ENCODE peak calls at places on chromosomes 7 and 10, in five cellular contexts. One of them, this sample, is unnamed.

GRCh38 chr7:85162743-85163142 is 24.1 kb downstream of the SEMA3D start:
- DNase-seq in choroid plexus epithelial cell: peak; percentile 23
- DNase-seq in left ventricle myocardium inferior: no peak
- DNase-seq in fibroblast of the aortic adventitia: peak; percentile 52
- DNase-seq in suprapubic skin: no peak
- DNase-seq in this sample: no peak

GRCh38 chr7:69743436-69743835 is 145.2 kb downstream of the AUTS2 start:
- DNase-seq in fibroblast of the aortic adventitia: no peak
- DNase-seq in left ventricle myocardium inferior: no peak
- DNase-seq in choroid plexus epithelial cell: no peak
- DNase-seq in suprapubic skin: no peak
- DNase-seq in this sample: no peak

GRCh38 chr10:99711129-99711719 is 20.7 kb downstream of the COX15 start:
- DNase-seq in fibroblast of the aortic adventitia: peak; percentile 87
- DNase-seq in choroid plexus epithelial cell: peak; percentile 81
- DNase-seq in left ventricle myocardium inferior: no peak
- DNase-seq in suprapubic skin: no peak
- DNase-seq in this sample: peak; percentile 64

GRCh38 chr10:88114368-88114767 is 250.9 kb downstream of the PTEN start:
- DNase-seq in fibroblast of the aortic adventitia: no peak
- DNase-seq in left ventricle myocardium inferior: peak; percentile 24
- DNase-seq in suprapubic skin: no peak
- DNase-seq in choroid plexus epithelial cell: peak; percentile 69
- DNase-seq in this sample: peak; percentile 39

GRCh38 chr7:104482362-104483042 is 154.1 kb downstream of the LHFPL3 start:
- DNase-seq in left ventricle myocardium inferior: no peak
- DNase-seq in fibroblast of the aortic adventitia: no peak
- DNase-seq in choroid plexus epithelial cell: no peak
- DNase-seq in suprapubic skin: no peak
- DNase-seq in this sample: no peak

GRCh38 chr7:63925626-63926460 is 72.8 kb upstream of the ZNF722 start:
- DNase-seq in choroid plexus epithelial cell: peak; percentile 2
- DNase-seq in fibroblast of the aortic adventitia: no peak
- DNase-seq in left ventricle myocardium inferior: peak; percentile 93
- DNase-seq in suprapubic skin: peak; percentile 88
- DNase-seq in this sample: peak; percentile 60

GRCh38 chr10:132111121-132111731 is 45.5 kb downstream of the JAKMIP3 start:
- DNase-seq in suprapubic skin: peak; percentile 74
- DNase-seq in left ventricle myocardium inferior: peak; percentile 5
- DNase-seq in fibroblast of the aortic adventitia: no peak
- DNase-seq in choroid plexus epithelial cell: no peak
- DNase-seq in this sample: no peak

GRCh38 chr7:71752171-71752935 is 620.4 kb downstream of the GALNT17 start:
- DNase-seq in fibroblast of the aortic adventitia: no peak
- DNase-seq in left ventricle myocardium inferior: peak; percentile 40
- DNase-seq in suprapubic skin: no peak
- DNase-seq in choroid plexus epithelial cell: peak; percentile 10
- DNase-seq in this sample: no peak

GRCh38 chr10:113158183-113158582 is 208.1 kb downstream of the TCF7L2 start:
- DNase-seq in suprapubic skin: no peak
- DNase-seq in fibroblast of the aortic adventitia: no peak
- DNase-seq in choroid plexus epithelial cell: no peak
- DNase-seq in left ventricle myocardium inferior: no peak
- DNase-seq in this sample: no peak

GRCh38 chr7:32670105-32670504 is 174.8 kb downstream of the AVL9 start:
- DNase-seq in suprapubic skin: no peak
- DNase-seq in fibroblast of the aortic adventitia: peak; percentile 12
- DNase-seq in left ventricle myocardium inferior: no peak
- DNase-seq in choroid plexus epithelial cell: peak; percentile 54
- DNase-seq in this sample: peak; percentile 70

GRCh38 chr10:92494522-92494921 is 79.4 kb downstream of the IDE start:
- DNase-seq in fibroblast of the aortic adventitia: no peak
- DNase-seq in choroid plexus epithelial cell: no peak
- DNase-seq in suprapubic skin: no peak
- DNase-seq in left ventricle myocardium inferior: no peak
- DNase-seq in this sample: no peak

GRCh38 chr10:114307731-114308130 is 68.7 kb downstream of the VWA2 start:
- DNase-seq in fibroblast of the aortic adventitia: no peak
- DNase-seq in suprapubic skin: no peak
- DNase-seq in choroid plexus epithelial cell: no peak
- DNase-seq in left ventricle myocardium inferior: no peak
- DNase-seq in this sample: no peak

GRCh38 chr7:27175626-27176342 is 1.7 kb upstream of the HOXA10 start:
- DNase-seq in suprapubic skin: peak; percentile 82
- DNase-seq in fibroblast of the aortic adventitia: no peak
- DNase-seq in choroid plexus epithelial cell: no peak
- DNase-seq in left ventricle myocardium inferior: peak; percentile 2
- DNase-seq in this sample: no peak

GRCh38 chr7:118052330-118052729 is 131.6 kb upstream of the LSM8 start:
- DNase-seq in choroid plexus epithelial cell: no peak
- DNase-seq in fibroblast of the aortic adventitia: no peak
- DNase-seq in suprapubic skin: no peak
- DNase-seq in left ventricle myocardium inferior: no peak
- DNase-seq in this sample: no peak

GRCh38 chr10:128047991-128048826 is 78.0 kb downstream of the MKI67 start:
- DNase-seq in suprapubic skin: no peak
- DNase-seq in choroid plexus epithelial cell: peak; percentile 81
- DNase-seq in left ventricle myocardium inferior: no peak
- DNase-seq in fibroblast of the aortic adventitia: peak; percentile 19
- DNase-seq in this sample: peak; percentile 90

GRCh38 chr7:16916111-16916639 is 34.4 kb upstream of the AGR3 start:
- DNase-seq in fibroblast of the aortic adventitia: peak; percentile 67
- DNase-seq in choroid plexus epithelial cell: peak; percentile 96
- DNase-seq in left ventricle myocardium inferior: no peak
- DNase-seq in suprapubic skin: no peak
- DNase-seq in this sample: peak; percentile 90

GRCh38 chr7:28106316-28106957 is 74.2 kb downstream of the JAZF1 start:
- DNase-seq in suprapubic skin: no peak
- DNase-seq in choroid plexus epithelial cell: peak; percentile 89
- DNase-seq in fibroblast of the aortic adventitia: no peak
- DNase-seq in left ventricle myocardium inferior: peak; percentile 26
- DNase-seq in this sample: no peak

GRCh38 chr10:110088756-110089155 is 81.0 kb downstream of the ADD3 start:
- DNase-seq in fibroblast of the aortic adventitia: no peak
- DNase-seq in choroid plexus epithelial cell: no peak
- DNase-seq in suprapubic skin: no peak
- DNase-seq in left ventricle myocardium inferior: no peak
- DNase-seq in this sample: no peak

GRCh38 chr10:127293640-127294039 is 97.2 kb upstream of the INSYN2A start:
- DNase-seq in choroid plexus epithelial cell: no peak
- DNase-seq in left ventricle myocardium inferior: no peak
- DNase-seq in fibroblast of the aortic adventitia: no peak
- DNase-seq in suprapubic skin: no peak
- DNase-seq in this sample: no peak

GRCh38 chr7:86947956-86948355 is 111.5 kb downstream of the ELAPOR2 start:
- DNase-seq in choroid plexus epithelial cell: no peak
- DNase-seq in suprapubic skin: no peak
- DNase-seq in fibroblast of the aortic adventitia: peak; percentile 63
- DNase-seq in left ventricle myocardium inferior: no peak
- DNase-seq in this sample: no peak

GRCh38 chr7:745431-745980 is 18.4 kb upstream of the PRKAR1B start:
- DNase-seq in left ventricle myocardium inferior: no peak
- DNase-seq in fibroblast of the aortic adventitia: no peak
- DNase-seq in suprapubic skin: no peak
- DNase-seq in choroid plexus epithelial cell: no peak
- DNase-seq in this sample: no peak

GRCh38 chr10:115239761-115240160 is 146.6 kb downstream of the ATRNL1 start:
- DNase-seq in left ventricle myocardium inferior: no peak
- DNase-seq in choroid plexus epithelial cell: no peak
- DNase-seq in fibroblast of the aortic adventitia: no peak
- DNase-seq in suprapubic skin: no peak
- DNase-seq in this sample: no peak

GRCh38 chr7:106022193-106022821 is 59.2 kb downstream of the CDHR3 start:
- DNase-seq in choroid plexus epithelial cell: peak; percentile 18
- DNase-seq in fibroblast of the aortic adventitia: no peak
- DNase-seq in left ventricle myocardium inferior: no peak
- DNase-seq in suprapubic skin: no peak
- DNase-seq in this sample: no peak

GRCh38 chr10:67629461-67629971 is 66.5 kb downstream of the CTNNA3 start:
- DNase-seq in suprapubic skin: no peak
- DNase-seq in fibroblast of the aortic adventitia: peak; percentile 2
- DNase-seq in left ventricle myocardium inferior: no peak
- DNase-seq in choroid plexus epithelial cell: peak; percentile 26
- DNase-seq in this sample: no peak

GRCh38 chr7:140316165-140316661 is 82.1 kb downstream of the SLC37A3 start:
- DNase-seq in fibroblast of the aortic adventitia: peak; percentile 85
- DNase-seq in left ventricle myocardium inferior: peak; percentile 44
- DNase-seq in choroid plexus epithelial cell: peak; percentile 70
- DNase-seq in suprapubic skin: peak; percentile 88
- DNase-seq in this sample: peak; percentile 98

GRCh38 chr10:1390200-1390599 is 334.0 kb downstream of the WDR37 start:
- DNase-seq in left ventricle myocardium inferior: no peak
- DNase-seq in choroid plexus epithelial cell: no peak
- DNase-seq in suprapubic skin: no peak
- DNase-seq in fibroblast of the aortic adventitia: no peak
- DNase-seq in this sample: no peak

GRCh38 chr10:103262229-103262628 is 14.7 kb upstream of the INA start:
- DNase-seq in suprapubic skin: no peak
- DNase-seq in choroid plexus epithelial cell: no peak
- DNase-seq in left ventricle myocardium inferior: no peak
- DNase-seq in fibroblast of the aortic adventitia: no peak
- DNase-seq in this sample: peak; percentile 47

GRCh38 chr7:142681693-142682092 is 67.6 kb upstream of the PRSS1 start:
- DNase-seq in choroid plexus epithelial cell: no peak
- DNase-seq in suprapubic skin: no peak
- DNase-seq in fibroblast of the aortic adventitia: no peak
- DNase-seq in left ventricle myocardium inferior: no peak
- DNase-seq in this sample: no peak

GRCh38 chr7:81499262-81500116 is 270.4 kb downstream of the HGF start:
- DNase-seq in fibroblast of the aortic adventitia: peak; percentile 94
- DNase-seq in left ventricle myocardium inferior: no peak
- DNase-seq in choroid plexus epithelial cell: peak; percentile 93
- DNase-seq in suprapubic skin: no peak
- DNase-seq in this sample: peak; percentile 77

GRCh38 chr10:4151466-4151865 is 366.5 kb upstream of the KLF6 start:
- DNase-seq in choroid plexus epithelial cell: peak; percentile 19
- DNase-seq in left ventricle myocardium inferior: no peak
- DNase-seq in fibroblast of the aortic adventitia: no peak
- DNase-seq in suprapubic skin: no peak
- DNase-seq in this sample: no peak
- TF ChIP-seq CTCF in choroid plexus epithelial cell: peak; percentile 54
- TF ChIP-seq CTCF in left ventricle myocardium inferior: no peak
- TF ChIP-seq CTCF in fibroblast of the aortic adventitia: no peak
- TF ChIP-seq CTCF in suprapubic skin: no peak
- TF ChIP-seq CTCF in this sample: no peak

GRCh38 chr7:65434307-65434706 is 60.7 kb downstream of the ZNF92 start:
- DNase-seq in suprapubic skin: no peak
- DNase-seq in fibroblast of the aortic adventitia: no peak
- DNase-seq in choroid plexus epithelial cell: no peak
- DNase-seq in left ventricle myocardium inferior: no peak
- DNase-seq in this sample: no peak

GRCh38 chr7:65430344-65431186 is 56.9 kb downstream of the ZNF92 start:
- DNase-seq in left ventricle myocardium inferior: no peak
- DNase-seq in choroid plexus epithelial cell: no peak
- DNase-seq in fibroblast of the aortic adventitia: no peak
- DNase-seq in suprapubic skin: no peak
- DNase-seq in this sample: no peak

GRCh38 chr7:65429642-65430343 is 56.1 kb downstream of the ZNF92 start:
- DNase-seq in choroid plexus epithelial cell: no peak
- DNase-seq in left ventricle myocardium inferior: no peak
- DNase-seq in fibroblast of the aortic adventitia: no peak
- DNase-seq in suprapubic skin: no peak
- DNase-seq in this sample: no peak
- TF ChIP-seq CTCF in choroid plexus epithelial cell: no peak
- TF ChIP-seq CTCF in left ventricle myocardium inferior: no peak
- TF ChIP-seq CTCF in fibroblast of the aortic adventitia: no peak
- TF ChIP-seq CTCF in suprapubic skin: no peak
- TF ChIP-seq CTCF in this sample: no peak

DNA sequence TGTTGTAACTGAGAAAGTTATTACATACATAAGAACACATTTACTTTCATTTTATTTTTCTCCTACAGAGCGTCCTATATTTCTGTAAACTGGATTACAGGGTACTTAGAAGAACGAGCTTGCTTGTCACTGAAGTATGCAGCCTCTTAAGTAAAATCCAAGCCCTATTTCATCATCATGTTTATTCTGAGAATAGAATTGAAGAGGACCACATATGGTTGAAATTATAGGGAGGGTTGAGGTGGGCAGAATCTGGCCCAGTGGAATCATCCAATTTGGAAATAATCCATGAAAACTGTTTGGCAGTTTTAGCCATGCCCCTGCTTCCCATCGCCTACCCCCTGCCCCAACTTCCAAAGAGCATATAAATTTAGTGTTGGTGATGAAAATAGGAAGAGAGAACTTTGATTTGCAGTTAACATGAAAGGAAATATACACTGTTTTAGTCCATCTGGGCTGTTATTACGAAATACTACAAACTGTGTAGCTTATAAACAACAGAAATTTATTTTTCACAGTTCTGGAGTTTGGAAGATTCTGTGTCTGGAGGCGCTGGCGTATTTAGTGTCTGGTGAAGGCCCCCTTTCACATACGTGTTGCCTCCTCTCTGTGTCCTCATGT is 150.4 kb downstream of the PRKG1 start:
- DNase-seq in fibroblast of the aortic adventitia: peak; percentile 89
- DNase-seq in left ventricle myocardium inferior: no peak
- DNase-seq in suprapubic skin: no peak
- DNase-seq in choroid plexus epithelial cell: peak; percentile 77
- DNase-seq in this sample: no peak
- TF ChIP-seq CTCF in fibroblast of the aortic adventitia: no peak
- TF ChIP-seq CTCF in left ventricle myocardium inferior: no peak
- TF ChIP-seq CTCF in suprapubic skin: no peak
- TF ChIP-seq CTCF in choroid plexus epithelial cell: no peak
- TF ChIP-seq CTCF in this sample: no peak

DNA sequence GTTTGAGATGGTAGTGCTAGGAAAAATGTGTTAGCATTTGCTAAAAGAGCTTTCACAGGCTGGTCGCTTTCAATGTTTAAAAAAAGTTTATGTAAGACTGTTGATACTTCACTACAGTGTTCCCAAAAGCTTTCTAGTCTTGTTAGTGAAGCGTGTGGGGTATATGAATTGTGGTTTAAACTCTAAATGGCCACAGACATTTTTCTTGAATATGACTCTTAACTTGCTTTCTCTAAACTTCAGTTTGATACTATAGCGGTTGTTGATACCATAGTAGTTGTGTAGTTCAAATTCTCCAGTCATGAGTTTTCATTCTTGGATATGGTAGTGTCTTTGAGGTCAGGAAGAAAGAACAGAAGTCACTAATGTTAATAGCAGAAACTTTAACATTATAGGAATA is 44.9 kb downstream of the MCU start:
- DNase-seq in left ventricle myocardium inferior: no peak
- DNase-seq in suprapubic skin: no peak
- DNase-seq in fibroblast of the aortic adventitia: no peak
- DNase-seq in choroid plexus epithelial cell: no peak
- DNase-seq in this sample: no peak
- TF ChIP-seq CTCF in left ventricle myocardium inferior: no peak
- TF ChIP-seq CTCF in suprapubic skin: no peak
- TF ChIP-seq CTCF in fibroblast of the aortic adventitia: no peak
- TF ChIP-seq CTCF in choroid plexus epithelial cell: no peak
- TF ChIP-seq CTCF in this sample: no peak

This sample was measured in bronchial epithelial cell.